ENCODE peak calls at places on chromosomes 6 and 20, in five cellular contexts. E is left ventricle myocardium inferior, O is mesothelial cell of epicardium, U is GM12865, D is fibroblast of lung. W is an unnamed sample.
A peak's percentile ranks its signal among the peaks of the same experiment; 100 is the strongest.

GRCh38 chr20:7257719-7258466 is 490.4 kb downstream of the BMP2 start:
- DNase-seq in O (no peak), E (peak; percentile 37), U (no peak), D (no peak), W (no peak)

GRCh38 chr20:2626853-2627541 is 25.4 kb upstream of the NOP56 start:
- DNase-seq in O (no peak), E (no peak), U (no peak), D (peak; percentile 73), W (no peak)

GRCh38 chr20:1062334-1063015 is 55.9 kb upstream of the PSMF1 start:
- DNase-seq in E (no peak), U (no peak), O (no peak), D (no peak), W (no peak)

GRCh38 chr6:3729603-3730344 is 21.7 kb downstream of the PXDC1 start:
- DNase-seq in O (no peak), D (no peak), E (no peak), U (no peak), W (no peak)

GRCh38 chr6:110609101-110609500 is 132.7 kb upstream of the SLC22A16 start:
- DNase-seq in E (no peak), U (no peak), O (no peak), D (no peak), W (no peak)

GRCh38 chr6:146598785-146599405 is at the start of gene ADGB:
- DNase-seq in O (peak; percentile 60), E (peak; percentile 64), D (peak; percentile 62), U (peak; percentile 27), W (no peak)

GRCh38 chr6:6781877-6782236 is 193.3 kb downstream of the LY86 start:
- DNase-seq in E (no peak), U (no peak), O (no peak), D (no peak), W (no peak)

GRCh38 chr6:30150151-30150550 is 10.9 kb downstream of the TRIM10 start:
- DNase-seq in O (no peak), U (no peak), D (no peak), E (no peak), W (no peak)

GRCh38 chr6:32169211-32169610 is 4.8 kb downstream of the EGFL8 start:
- DNase-seq in E (no peak), O (no peak), U (no peak), D (no peak), W (no peak)

GRCh38 chr6:22828179-22829062 is 259.1 kb downstream of the HDGFL1 start:
- DNase-seq in U (peak; percentile 39), E (no peak), O (no peak), D (peak; percentile 99), W (no peak)

GRCh38 chr20:34578040-34578439 is 19.5 kb downstream of the MAP1LC3A start:
- DNase-seq in E (no peak), U (no peak), O (no peak), D (no peak), W (no peak)

GRCh38 chr20:3751664-3752385 is 15.7 kb downstream of the ADISSP start:
- DNase-seq in U (peak; percentile 62), D (peak; percentile 31), O (no peak), E (peak; percentile 70), W (no peak)

GRCh38 chr6:118952683-118953082 is 17.7 kb upstream of the MCM9 start:
- DNase-seq in D (no peak), O (no peak), U (no peak), E (no peak), W (no peak)

GRCh38 chr6:5366941-5367340 is 105.6 kb downstream of the FARS2 start:
- DNase-seq in O (no peak), U (no peak), E (no peak), D (no peak), W (no peak)

GRCh38 chr20:46229478-46229877 is 78.8 kb downstream of the CDH22 start:
- DNase-seq in U (no peak), O (no peak), E (no peak), D (no peak), W (no peak)

GRCh38 chr6:35521235-35521634 is 8.5 kb upstream of the TULP1 start:
- DNase-seq in E (no peak), U (no peak), D (no peak), O (no peak), W (no peak)

GRCh38 chr6:111712398-111712797 is 106.7 kb upstream of the TRAF3IP2 start:
- DNase-seq in O (no peak), E (no peak), D (peak; percentile 88), U (no peak), W (no peak)

GRCh38 chr6:35294308-35294945 is 3.2 kb upstream of the DEF6 start:
- DNase-seq in D (peak; percentile 24), U (peak; percentile 68), O (no peak), E (no peak), W (peak; percentile 63)

GRCh38 chr6:124970763-124971162 is 8.5 kb downstream of the RNF217 start:
- DNase-seq in O (no peak), E (no peak), U (no peak), D (no peak), W (no peak)

GRCh38 chr6:80272988-80273387 is 166.5 kb downstream of the BCKDHB start:
- DNase-seq in E (no peak), D (no peak), U (no peak), O (no peak), W (no peak)

GRCh38 chr6:121764493-121764892 is 329.0 kb downstream of the GJA1 start:
- DNase-seq in D (no peak), U (peak; percentile 39), E (no peak), O (no peak), W (no peak)

DNA sequence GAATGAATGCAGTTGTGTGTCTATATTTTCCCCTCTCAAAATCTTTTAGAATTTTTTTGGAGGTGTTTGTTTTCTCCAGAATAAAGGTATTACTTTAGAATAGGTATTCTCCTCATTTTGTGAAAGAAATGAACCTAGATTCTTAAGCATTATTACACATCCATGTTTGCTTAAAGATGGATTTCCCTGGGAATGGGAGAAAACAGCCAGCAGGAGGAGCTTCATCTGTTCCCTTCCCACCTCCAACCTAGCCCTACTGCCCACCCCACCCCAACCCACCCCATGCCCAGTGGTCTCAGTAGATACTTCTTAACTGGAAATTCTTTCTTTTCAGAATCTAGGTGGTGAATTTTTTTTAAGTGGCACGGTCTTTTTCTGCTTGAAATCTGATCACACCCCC is 127.8 kb downstream of the CD109 start:
- DNase-seq in O (no peak), D (no peak), E (no peak), U (no peak), W (no peak)
- TF ChIP-seq CTCF in O (no peak), D (no peak), E (no peak), U (no peak), W (no peak)

GRCh38 chr6:86192123-86192522 is 549.4 kb upstream of the SYNCRIP start:
- DNase-seq in E (no peak), O (no peak), D (no peak), U (peak; percentile 62), W (no peak)
- TF ChIP-seq CTCF in E (no peak), O (peak; percentile 33), D (no peak), U (peak; percentile 52), W (peak; percentile 13)

DNA sequence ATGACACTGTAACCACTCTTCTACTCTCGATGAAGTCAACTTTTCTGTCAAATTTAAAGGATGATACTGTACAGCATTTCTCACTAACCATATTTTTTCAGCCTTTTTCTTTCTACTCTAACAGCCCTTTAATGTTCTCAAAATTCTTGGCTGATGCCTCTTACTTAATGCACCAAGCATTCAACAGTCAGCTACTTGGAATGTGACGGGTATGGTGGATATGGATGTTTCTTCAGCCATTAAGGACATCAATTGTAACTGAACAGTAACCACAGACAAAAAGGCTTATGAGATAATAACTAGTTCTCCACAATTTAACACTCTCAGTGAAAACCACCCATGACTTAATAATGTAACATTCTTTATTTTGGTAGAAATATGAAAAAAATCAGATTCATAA is 467.2 kb upstream of the ZNF337 start:
- DNase-seq in U (no peak), E (no peak), O (no peak), D (peak; percentile 96), W (no peak)
- TF ChIP-seq CTCF in U (no peak), E (no peak), O (no peak), D (no peak), W (no peak)

GRCh38 chr20:36825374-36826104 is 50.4 kb upstream of the TLDC2 start:
- DNase-seq in O (no peak), D (no peak), U (no peak), E (no peak), W (no peak)
- TF ChIP-seq CTCF in O (no peak), D (no peak), U (no peak), E (no peak), W (no peak)

W was measured in D721Med.